ENCODE peak calls at places on chromosomes 3 and 15, in ten cellular contexts. S is choroid plexus epithelial cell; U is stimulated activated CD4-positive, alpha-beta T cell treated with anti-CD3 and anti-CD28 coated beads, Interleukin-1b, Interleukin-23, amount 100 ng/mL, for 4 hours; O is activated CD4-positive, alpha-beta T cell treated with anti-CD3 and anti-CD28 coated beads, Interleukin-2, amount 50 U/mL, for 24 hours; P is DMS153; E is NCI-H1436; V is GM04503; I is astrocyte of the spinal cord; K is upper lobe of right lung; Q is Daoy. R is an unnamed sample.

GRCh38 chr15:94324117-94324826 is 92.9 kb downstream of the MCTP2 start:
- DNase-seq in S (peak; percentile 74), U (peak; percentile 22), O (peak; percentile 12), P (no peak), E (peak; percentile 42), V (no peak), I (peak; percentile 63), K (no peak), Q (peak; percentile 64), R (peak; percentile 48)

GRCh38 chr3:190130700-190131099 is 10.0 kb upstream of the P3H2 start:
- DNase-seq in S (peak; percentile 35), U (no peak), O (no peak), P (no peak), E (no peak), V (no peak), I (no peak), K (no peak), Q (no peak), R (peak; percentile 52)

GRCh38 chr3:139308156-139309017 is 35.4 kb upstream of the MRPS22 start:
- DNase-seq in S (no peak), U (no peak), O (no peak), P (no peak), E (no peak), V (no peak), I (no peak), K (no peak), Q (no peak), R (no peak)

GRCh38 chr3:167861649-167862048 is 126.1 kb downstream of the SERPINI1 start:
- DNase-seq in S (peak; percentile 17), U (no peak), O (no peak), P (no peak), E (no peak), V (no peak), I (peak; percentile 37), K (no peak), Q (no peak), R (no peak)

GRCh38 chr15:97174886-97175540 is 785.5 kb upstream of the ARRDC4 start:
- DNase-seq in S (no peak), U (no peak), O (no peak), P (no peak), E (no peak), V (no peak), I (no peak), K (no peak), Q (no peak), R (no peak)

GRCh38 chr3:14552041-14552648 is 12.0 kb upstream of the GRIP2 start:
- DNase-seq in S (no peak), U (no peak), O (no peak), P (no peak), E (no peak), V (no peak), I (no peak), K (no peak), Q (peak; percentile 54), R (no peak)

GRCh38 chr15:57649138-57649537 is 57.4 kb upstream of the POLR2M start:
- DNase-seq in S (no peak), U (no peak), O (no peak), P (no peak), E (no peak), V (no peak), I (no peak), K (no peak), Q (no peak), R (no peak)

GRCh38 chr15:65233651-65234050 is 22.4 kb upstream of the CILP start:
- DNase-seq in S (no peak), U (no peak), O (no peak), P (no peak), E (no peak), V (no peak), I (no peak), K (no peak), Q (no peak), R (no peak)

GRCh38 chr15:59052915-59053407 is 52.0 kb upstream of the CCNB2 start:
- DNase-seq in S (no peak), U (no peak), O (no peak), P (no peak), E (no peak), V (no peak), I (no peak), K (no peak), Q (no peak), R (no peak)

GRCh38 chr15:70092462-70092850 is 5.3 kb downstream of the TLE3 start:
- DNase-seq in S (peak; percentile 38), U (no peak), O (no peak), P (no peak), E (no peak), V (no peak), I (no peak), K (peak; percentile 11), Q (no peak), R (no peak)

GRCh38 chr3:116256843-116257485 is 188.3 kb downstream of the LSAMP start:
- DNase-seq in S (no peak), U (no peak), O (no peak), P (no peak), E (no peak), V (peak; percentile 37), I (no peak), K (no peak), Q (no peak), R (no peak)

GRCh38 chr3:140129885-140130284 is 194.9 kb downstream of the CLSTN2 start:
- DNase-seq in S (no peak), U (no peak), O (no peak), P (no peak), E (no peak), V (no peak), I (no peak), K (no peak), Q (no peak), R (no peak)

GRCh38 chr3:135514064-135514455 is 451.5 kb upstream of the PPP2R3A start:
- DNase-seq in S (no peak), U (no peak), O (no peak), P (no peak), E (no peak), V (no peak), I (no peak), K (no peak), Q (peak; percentile 9), R (no peak)

GRCh38 chr3:65878831-65879230 is 159.9 kb downstream of the MAGI1 start:
- DNase-seq in S (no peak), U (no peak), O (no peak), P (peak; percentile 30), E (no peak), V (no peak), I (no peak), K (no peak), Q (no peak), R (no peak)

GRCh38 chr3:44682182-44682896 is 30.1 kb upstream of the ZNF502 start:
- DNase-seq in S (peak; percentile 14), U (no peak), O (no peak), P (no peak), E (no peak), V (peak; percentile 71), I (peak; percentile 44), K (no peak), Q (no peak), R (no peak)

GRCh38 chr3:57128863-57129602 is 36.1 kb downstream of the IL17RD start:
- DNase-seq in S (no peak), U (no peak), O (no peak), P (no peak), E (no peak), V (no peak), I (peak; percentile 32), K (no peak), Q (no peak), R (no peak)

GRCh38 chr15:53644681-53645080 is 114.8 kb downstream of the WDR72 start:
- DNase-seq in S (no peak), U (no peak), O (no peak), P (no peak), E (no peak), V (no peak), I (no peak), K (no peak), Q (no peak), R (no peak)

GRCh38 chr15:73685561-73685960 is 1.4 kb downstream of the CD276 start:
- DNase-seq in S (peak; percentile 39), U (no peak), O (no peak), P (no peak), E (no peak), V (no peak), I (no peak), K (no peak), Q (no peak), R (no peak)

GRCh38 chr3:7160689-7161088 is 299.8 kb downstream of the GRM7 start:
- DNase-seq in S (no peak), U (no peak), O (no peak), P (no peak), E (no peak), V (no peak), I (no peak), K (no peak), Q (no peak), R (no peak)

GRCh38 chr3:123489400-123490004 is 40.6 kb upstream of the ADCY5 start:
- DNase-seq in S (peak; percentile 78), U (peak; percentile 30), O (no peak), P (no peak), E (peak; percentile 62), V (peak; percentile 3), I (peak; percentile 65), K (peak; percentile 77), Q (peak; percentile 63), R (peak; percentile 85)

GRCh38 chr3:158738653-158739052 is 6.4 kb upstream of the RARRES1 start:
- DNase-seq in S (no peak), U (no peak), O (no peak), P (no peak), E (no peak), V (no peak), I (no peak), K (no peak), Q (no peak), R (no peak)

GRCh38 chr3:108603689-108604088 is 14.2 kb downstream of the DZIP3 start:
- DNase-seq in S (no peak), U (no peak), O (no peak), P (no peak), E (no peak), V (no peak), I (no peak), K (no peak), Q (no peak), R (no peak)

GRCh38 chr15:58562135-58562534 is 130.3 kb downstream of the LIPC start:
- DNase-seq in S (no peak), U (no peak), O (no peak), P (peak; percentile 2), E (peak; percentile 84), V (no peak), I (no peak), K (peak; percentile 20), Q (no peak), R (no peak)

GRCh38 chr3:71778353-71778752 is 6.6 kb downstream of the PROK2 start:
- DNase-seq in S (no peak), U (no peak), O (no peak), P (no peak), E (no peak), V (no peak), I (no peak), K (no peak), Q (no peak), R (no peak)

GRCh38 chr3:64818196-64818595 is 130.4 kb upstream of the ADAMTS9 start:
- DNase-seq in S (no peak), U (no peak), O (no peak), P (no peak), E (no peak), V (no peak), I (no peak), K (no peak), Q (no peak), R (no peak)

GRCh38 chr15:95709959-95710695 is 620.4 kb upstream of the NR2F2 start:
- DNase-seq in S (no peak), U (no peak), O (no peak), P (no peak), E (no peak), V (no peak), I (no peak), K (no peak), Q (no peak), R (no peak)

GRCh38 chr3:116059421-116060096 is 385.7 kb downstream of the LSAMP start:
- DNase-seq in S (peak; percentile 85), U (no peak), O (no peak), P (peak; percentile 22), E (no peak), V (peak; percentile 53), I (peak; percentile 97), K (no peak), Q (peak; percentile 98), R (no peak)

GRCh38 chr3:150603888-150604319 is 783 bp downstream of the SELENOT start:
- DNase-seq in S (no peak), U (no peak), O (no peak), P (no peak), E (no peak), V (no peak), I (no peak), K (no peak), Q (no peak), R (no peak)

R was measured in glutamatergic neuron.